ENCODE peak calls at places on chromosome 6, in ten cellular contexts. B is ascending aorta; U is mammary epithelial cell; Y is progenitor cell of endocrine pancreas; C is endothelial cell; T is HFFc6; W is WERI-Rb-1; P is lung; D is CD8-positive, alpha-beta T cell; Z is brain microvascular endothelial cell. G is an unnamed sample.

GRCh38 chr6:141307309-141307998 is 825.3 kb upstream of the GJE1 start:
- DNase-seq in C (no peak), W (no peak), D (no peak), P (no peak), T (no peak), Z (no peak), Y (no peak), B (no peak), U (peak; percentile 19), G (no peak)

GRCh38 chr6:9178066-9178465 is 742.7 kb upstream of the SLC35B3 start:
- DNase-seq in B (no peak), T (no peak), D (no peak), U (no peak), P (no peak), Y (no peak), Z (no peak), W (no peak), C (no peak), G (no peak)

GRCh38 chr6:45843848-45844521 is 171.7 kb downstream of the CLIC5 start:
- DNase-seq in W (no peak), B (no peak), C (no peak), T (no peak), Z (no peak), U (no peak), D (no peak), P (no peak), Y (no peak), G (no peak)

GRCh38 chr6:142285235-142286087 is 16.3 kb upstream of the ADGRG6 start:
- DNase-seq in C (no peak), W (no peak), T (no peak), P (no peak), Z (no peak), U (no peak), D (no peak), Y (no peak), B (no peak), G (no peak)

GRCh38 chr6:118249680-118250079 is 298.4 kb upstream of the PLN start:
- DNase-seq in Z (no peak), P (no peak), C (no peak), D (no peak), B (no peak), Y (no peak), U (no peak), T (no peak), W (peak; percentile 12), G (no peak)

GRCh38 chr6:25311251-25311910 is 32.2 kb downstream of the CARMIL1 start:
- DNase-seq in W (no peak), D (no peak), B (no peak), Z (peak; percentile 30), T (peak; percentile 83), Y (no peak), U (peak; percentile 71), C (no peak), P (no peak), G (no peak)

GRCh38 chr6:70675822-70676221 is 8.1 kb downstream of the SMAP1 start:
- DNase-seq in C (no peak), W (no peak), D (no peak), B (no peak), Z (no peak), U (no peak), P (no peak), Y (no peak), T (no peak), G (no peak)

GRCh38 chr6:163346529-163346961 is 68.0 kb upstream of the QKI start:
- DNase-seq in P (no peak), Z (no peak), Y (no peak), T (no peak), D (no peak), W (no peak), B (no peak), C (no peak), U (no peak), G (no peak)

GRCh38 chr6:143276436-143276835 is 174.1 kb downstream of the ADAT2 start:
- DNase-seq in Z (no peak), U (no peak), C (no peak), Y (no peak), B (no peak), D (no peak), T (no peak), P (no peak), W (no peak), G (no peak)

GRCh38 chr6:166610104-166610503 is 16.9 kb downstream of the RPS6KA2 start:
- DNase-seq in T (no peak), C (no peak), P (no peak), Z (no peak), U (no peak), B (no peak), Y (no peak), D (no peak), W (no peak), G (no peak)

GRCh38 chr6:169858935-169859351 is 107.5 kb downstream of the ERMARD start:
- DNase-seq in P (peak; percentile 21), C (no peak), Z (no peak), D (no peak), Y (no peak), U (peak; percentile 4), T (no peak), B (no peak), W (no peak), G (no peak)

GRCh38 chr6:71079707-71080106 is 122.8 kb upstream of the B3GAT2 start:
- DNase-seq in Z (no peak), T (peak; percentile 1), Y (no peak), D (no peak), C (no peak), W (no peak), U (peak; percentile 49), B (no peak), P (no peak), G (no peak)

GRCh38 chr6:30720738-30721197 is 616 bp downstream of the TUBB start:
- DNase-seq in D (peak; percentile 66), U (peak; percentile 46), C (peak; percentile 56), B (no peak), P (peak; percentile 78), T (no peak), W (peak; percentile 89), Y (peak; percentile 42), Z (no peak), G (peak; percentile 81)

GRCh38 chr6:122568350-122568749 is 41.9 kb upstream of the PKIB start:
- DNase-seq in D (no peak), C (no peak), U (no peak), B (no peak), Y (no peak), P (no peak), Z (no peak), W (no peak), T (no peak), G (no peak)

GRCh38 chr6:46637933-46638332 is 14.7 kb downstream of the CYP39A1 start:
- DNase-seq in T (no peak), C (no peak), W (no peak), Z (no peak), D (no peak), Y (no peak), P (no peak), U (no peak), B (no peak), G (no peak)

GRCh38 chr6:148967546-148967945 is 220.7 kb downstream of the UST start:
- DNase-seq in T (no peak), B (no peak), Y (no peak), D (no peak), W (no peak), U (no peak), P (no peak), C (no peak), Z (no peak), G (no peak)

GRCh38 chr6:148963738-148964137 is 216.9 kb downstream of the UST start:
- DNase-seq in D (no peak), B (no peak), Z (no peak), P (no peak), Y (no peak), W (no peak), C (no peak), T (no peak), U (no peak), G (no peak)

GRCh38 chr6:148967128-148967527 is 220.3 kb downstream of the UST start:
- DNase-seq in B (no peak), U (no peak), Y (no peak), D (no peak), T (no peak), P (no peak), Z (no peak), W (no peak), C (no peak), G (no peak)

GRCh38 chr6:148964467-148964866 is 217.6 kb downstream of the UST start:
- DNase-seq in B (no peak), W (no peak), P (no peak), Z (no peak), D (no peak), Y (no peak), U (no peak), C (no peak), T (no peak), G (no peak)

DNA sequence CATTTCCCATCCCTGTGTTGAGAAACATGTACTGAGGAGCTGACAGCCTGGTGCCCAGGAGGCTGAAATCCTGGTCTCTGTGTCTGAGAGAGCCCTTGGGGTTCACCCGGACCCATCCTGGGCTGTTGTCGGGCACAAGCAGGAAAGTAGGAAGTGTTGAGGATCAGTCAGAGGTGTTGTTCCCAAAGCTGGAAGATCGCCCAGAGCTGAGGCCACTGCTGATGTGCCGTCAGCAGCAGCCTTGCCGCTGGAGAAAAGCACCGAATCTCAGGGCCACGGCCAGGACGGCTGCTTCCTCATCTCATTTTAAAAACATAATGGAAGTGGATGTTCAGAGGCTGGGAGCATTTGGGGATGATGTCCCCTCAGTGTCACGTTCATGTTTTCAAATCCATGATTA is 218.5 kb downstream of the UST start:
- DNase-seq in Z (no peak), W (no peak), B (no peak), C (no peak), U (no peak), T (no peak), Y (no peak), P (no peak), D (no peak), G (no peak)
- TF ChIP-seq CTCF in Z (no peak), W (no peak), B (no peak), C (no peak), U (no peak), T (no peak), Y (no peak), P (no peak), D (no peak), G (no peak)

GRCh38 chr6:41451039-41451438 is 95.1 kb upstream of the FOXP4 start:
- DNase-seq in P (no peak), T (no peak), W (peak; percentile 92), Y (no peak), Z (no peak), B (no peak), C (peak; percentile 39), U (no peak), D (no peak), G (peak; percentile 69)
- TF ChIP-seq CTCF in P (no peak), T (no peak), W (peak; percentile 90), Y (peak; percentile 32), Z (peak; percentile 48), B (no peak), C (no peak), U (no peak), D (no peak), G (no peak)

GRCh38 chr6:110688661-110689268 is 126.5 kb downstream of the CDK19 start:
- DNase-seq in U (peak; percentile 46), T (no peak), C (no peak), B (no peak), D (no peak), Y (no peak), W (no peak), Z (no peak), P (peak; percentile 74), G (no peak)
- TF ChIP-seq CTCF in U (no peak), T (no peak), C (no peak), B (no peak), D (no peak), Y (no peak), W (no peak), Z (no peak), P (no peak), G (no peak)

GRCh38 chr6:135853227-135853626 is 1.7 kb downstream of the PDE7B start:
- DNase-seq in W (no peak), Z (peak; percentile 51), B (no peak), P (no peak), D (no peak), T (no peak), U (no peak), Y (no peak), C (no peak), G (no peak)
- TF ChIP-seq CTCF in W (no peak), Z (peak; percentile 45), B (no peak), P (no peak), D (no peak), T (no peak), U (no peak), Y (no peak), C (no peak), G (no peak)

G was measured in glutamatergic neuron.